ENCODE peak calls at places on chromosome 12, in seven cellular contexts. E is CD8-positive, alpha-beta memory T cell; X is cardiac fibroblast; U is LHCN-M2; H is PC-3; I is frontal cortex; M is effector memory CD4-positive, alpha-beta T cell. G is an unnamed sample.

GRCh38 chr12:34348836-34349672 is 326.8 kb downstream of the ALG10 start:
- DNase-seq in E (no peak), X (no peak), U (no peak), H (peak), I (no peak), M (no peak), G (no peak)

GRCh38 chr12:127295630-127296029 is 971.3 kb upstream of the TMEM132C start:
- DNase-seq in E (no peak), X (no peak), U (no peak), H (no peak), I (no peak), M (no peak), G (no peak)

GRCh38 chr12:71626098-71626497 is 37.5 kb downstream of the ZFC3H1 start:
- DNase-seq in E (no peak), X (no peak), U (no peak), H (no peak), I (no peak), M (no peak), G (no peak)

GRCh38 chr12:108616941-108617858 is 16.5 kb downstream of the SELPLG start:
- DNase-seq in E (peak), X (peak), U (no peak), H (no peak), I (no peak), M (peak), G (peak)

GRCh38 chr12:12845794-12846243 is 32.7 kb downstream of the DDX47 start:
- DNase-seq in E (peak), X (no peak), U (no peak), H (no peak), I (no peak), M (no peak), G (no peak)

GRCh38 chr12:69610126-69610525 is 581 bp downstream of the LRRC10 start:
- DNase-seq in E (no peak), X (no peak), U (no peak), H (no peak), I (no peak), M (no peak), G (no peak)

GRCh38 chr12:11609045-11609444 is 40.4 kb upstream of the ETV6 start:
- DNase-seq in E (no peak), X (no peak), U (no peak), H (no peak), I (no peak), M (no peak), G (no peak)

GRCh38 chr12:25800101-25800500 is 158.4 kb upstream of the RASSF8 start:
- DNase-seq in E (no peak), X (no peak), U (peak), H (peak), I (no peak), M (no peak), G (no peak)

GRCh38 chr12:107565551-107565950 is 120.0 kb upstream of the PWP1 start:
- DNase-seq in E (no peak), X (no peak), U (no peak), H (no peak), I (no peak), M (no peak), G (no peak)

GRCh38 chr12:57940915-57941164 is 527 bp upstream of the ATP23 start:
- DNase-seq in E (no peak), X (no peak), U (no peak), H (no peak), I (no peak), M (no peak), G (no peak)

GRCh38 chr12:69886101-69886500 is 61.1 kb downstream of the MYRFL start:
- DNase-seq in E (no peak), X (no peak), U (no peak), H (no peak), I (no peak), M (no peak), G (no peak)

GRCh38 chr12:22100952-22101748 is 55.1 kb downstream of the CMAS start:
- DNase-seq in E (peak), X (peak), U (peak), H (peak), I (no peak), M (no peak), G (peak)

GRCh38 chr12:97560766-97561165 is 98.2 kb downstream of the RMST start:
- DNase-seq in E (no peak), X (no peak), U (no peak), H (no peak), I (no peak), M (no peak), G (no peak)

GRCh38 chr12:122203968-122204828 is 689 bp downstream of the B3GNT4 start:
- DNase-seq in E (no peak), X (no peak), U (no peak), H (no peak), I (no peak), M (no peak), G (no peak)

GRCh38 chr12:6230321-6231110 is 30.3 kb downstream of the CD9 start:
- DNase-seq in E (peak), X (peak), U (no peak), H (peak), I (peak), M (peak), G (no peak)

GRCh38 chr12:53190108-53190729 is 9.5 kb upstream of the CSAD start:
- DNase-seq in E (peak), X (peak), U (peak), H (peak), I (no peak), M (peak), G (peak)

GRCh38 chr12:50354908-50355307 is 41.5 kb downstream of the FAM186A start:
- DNase-seq in E (no peak), X (peak), U (peak), H (no peak), I (no peak), M (no peak), G (no peak)

GRCh38 chr12:94263011-94263786 is 114.8 kb downstream of the PLXNC1 start:
- DNase-seq in E (peak), X (no peak), U (no peak), H (no peak), I (no peak), M (peak), G (no peak)

GRCh38 chr12:121124402-121125109 is 8.1 kb upstream of the P2RX7 start:
- DNase-seq in E (no peak), X (peak), U (peak), H (peak), I (no peak), M (no peak), G (peak)

GRCh38 chr12:131075194-131075593 is 121.5 kb downstream of the ADGRD1 start:
- DNase-seq in E (no peak), X (no peak), U (no peak), H (no peak), I (no peak), M (no peak), G (no peak)

GRCh38 chr12:118611295-118611694 is 234.9 kb downstream of the SUDS3 start:
- DNase-seq in E (no peak), X (no peak), U (no peak), H (peak), I (no peak), M (no peak), G (no peak)

GRCh38 chr12:123519151-123520001 is 14.1 kb downstream of the RILPL1 start:
- DNase-seq in E (no peak), X (peak), U (peak), H (no peak), I (no peak), M (no peak), G (peak)

GRCh38 chr12:29255061-29255460 is 106.0 kb downstream of the FAR2 start:
- DNase-seq in E (no peak), X (no peak), U (no peak), H (no peak), I (no peak), M (no peak), G (no peak)

GRCh38 chr12:63897931-63898330 is 53.4 kb downstream of the SRGAP1 start:
- DNase-seq in E (no peak), X (peak), U (no peak), H (no peak), I (no peak), M (no peak), G (peak)

GRCh38 chr12:126487581-126487980 is 1422.3 kb downstream of the AACS start:
- DNase-seq in E (no peak), X (no peak), U (no peak), H (no peak), I (no peak), M (no peak), G (no peak)

GRCh38 chr12:22765731-22766130 is 140.8 kb downstream of the ETNK1 start:
- DNase-seq in E (no peak), X (no peak), U (no peak), H (no peak), I (no peak), M (no peak), G (no peak)

GRCh38 chr12:27970391-27970980 is 2.0 kb downstream of the PTHLH start:
- DNase-seq in E (no peak), X (peak), U (no peak), H (peak), I (peak), M (no peak), G (peak)

GRCh38 chr12:88638388-88638787 is 58.1 kb upstream of the KITLG start:
- DNase-seq in E (no peak), X (peak), U (no peak), H (no peak), I (no peak), M (no peak), G (peak)

GRCh38 chr12:86154620-86155019 is 101.6 kb downstream of the MGAT4C start:
- DNase-seq in E (no peak), X (no peak), U (no peak), H (no peak), I (no peak), M (no peak), G (no peak)

GRCh38 chr12:26736563-26737486 is 96.2 kb downstream of the ITPR2 start:
- DNase-seq in E (no peak), X (peak), U (peak), H (peak), I (no peak), M (no peak), G (no peak)

GRCh38 chr12:104846056-104846762 is 111.9 kb downstream of the SLC41A2 start:
- DNase-seq in E (no peak), X (peak), U (no peak), H (no peak), I (no peak), M (no peak), G (no peak)

GRCh38 chr12:106303202-106303820 is 778 bp downstream of the TCP11L2 start:
- DNase-seq in E (peak), X (peak), U (peak), H (peak), I (peak), M (peak), G (peak)

GRCh38 chr12:92987846-92988621 is 58.9 kb upstream of the EEA1 start:
- DNase-seq in E (no peak), X (no peak), U (no peak), H (no peak), I (no peak), M (no peak), G (no peak)

GRCh38 chr12:120422892-120423456 is 14.9 kb upstream of the COX6A1 start:
- DNase-seq in E (no peak), X (no peak), U (no peak), H (no peak), I (no peak), M (no peak), G (no peak)